ENCODE peak calls at places on chromosomes 3 and 15, in four cellular contexts. V, U, N and I are unnamed samples.

GRCh38 chr3:195117978-195118581 is 152.9 kb downstream of the XXYLT1 start:
- DNase-seq in N (no peak), U (peak), V (no peak), I (peak)

GRCh38 chr3:179956416-179956830 is 80.3 kb downstream of the PEX5L start:
- DNase-seq in N (no peak), V (no peak), U (no peak), I (no peak)

GRCh38 chr3:30602946-30603345 is 3.5 kb upstream of the TGFBR2 start:
- DNase-seq in V (no peak), N (no peak), U (no peak), I (no peak)

GRCh38 chr3:154933581-154933980 is 146.5 kb upstream of the MME start:
- DNase-seq in N (no peak), U (peak), V (no peak), I (no peak)

GRCh38 chr3:42535981-42536784 is 33.7 kb downstream of the VIPR1 start:
- DNase-seq in V (peak), N (no peak), U (peak), I (no peak)

GRCh38 chr3:114223146-114223545 is 14.2 kb downstream of the ZNF80 start:
- DNase-seq in U (no peak), N (no peak), V (no peak), I (no peak)

GRCh38 chr15:71807691-71808091 is 2.7 kb upstream of the NR2E3 start:
- DNase-seq in U (peak), N (no peak), V (no peak), I (peak)

GRCh38 chr15:66985653-66986052 is 79.7 kb upstream of the SMAD3 start:
- DNase-seq in U (no peak), V (no peak), N (no peak), I (no peak)

GRCh38 chr3:155391104-155391503 is 97.6 kb upstream of the STRIT1 start:
- DNase-seq in N (no peak), V (no peak), U (peak), I (no peak)

GRCh38 chr3:61066800-61067199 is 184.5 kb downstream of the FHIT start:
- DNase-seq in N (no peak), U (no peak), V (no peak), I (no peak)

GRCh38 chr15:62124953-62125263 is 40.2 kb downstream of the C2CD4B start:
- DNase-seq in V (no peak), N (no peak), U (no peak), I (no peak)

GRCh38 chr15:36506733-36507356 is 72.6 kb upstream of the CDIN1 start:
- DNase-seq in N (no peak), V (no peak), U (no peak), I (no peak)

GRCh38 chr3:169759256-169759655 is 5.6 kb downstream of the TERC start:
- DNase-seq in N (no peak), V (no peak), U (peak), I (no peak)

GRCh38 chr3:144462337-144462736 is 490.7 kb downstream of the DIPK2A start:
- DNase-seq in V (no peak), U (no peak), N (no peak), I (no peak)

GRCh38 chr3:37591130-37591865 is 270.4 kb upstream of the CTDSPL start:
- DNase-seq in V (no peak), N (no peak), U (no peak), I (no peak)

GRCh38 chr3:181313379-181313778 is 323.8 kb upstream of the DNAJC19 start:
- DNase-seq in N (no peak), V (no peak), U (no peak), I (no peak)